ENCODE peak calls at places on chromosomes 7 and 10, in five cellular contexts. One of them, this sample, is unnamed.
A peak's percentile ranks its signal among the peaks of the same experiment; 100 is the strongest.

GRCh38 chr10:103833731-103834365 is 21.5 kb downstream of the SH3PXD2A start:
- DNase-seq in CD8-positive, alpha-beta T cell: no peak
- DNase-seq in GM06990: no peak
- DNase-seq in neuronal stem cell: no peak
- DNase-seq in HTR-8/SVneo: no peak
- DNase-seq in this sample: no peak

GRCh38 chr7:55571534-55572377 is 546 bp downstream of the VOPP1 start:
- DNase-seq in CD8-positive, alpha-beta T cell: peak; percentile 53
- DNase-seq in GM06990: peak; percentile 83
- DNase-seq in neuronal stem cell: peak; percentile 59
- DNase-seq in HTR-8/SVneo: peak; percentile 40
- DNase-seq in this sample: peak; percentile 63

GRCh38 chr10:110764793-110765512 is 106.8 kb upstream of the PDCD4 start:
- DNase-seq in CD8-positive, alpha-beta T cell: no peak
- DNase-seq in GM06990: no peak
- DNase-seq in neuronal stem cell: no peak
- DNase-seq in HTR-8/SVneo: no peak
- DNase-seq in this sample: no peak

GRCh38 chr10:107490389-107490788 is 325.9 kb upstream of the SORCS1 start:
- DNase-seq in CD8-positive, alpha-beta T cell: no peak
- DNase-seq in GM06990: no peak
- DNase-seq in neuronal stem cell: no peak
- DNase-seq in HTR-8/SVneo: no peak
- DNase-seq in this sample: no peak

GRCh38 chr10:71742301-71743098 is 22.9 kb upstream of the C10orf105 start:
- DNase-seq in CD8-positive, alpha-beta T cell: no peak
- DNase-seq in GM06990: no peak
- DNase-seq in neuronal stem cell: no peak
- DNase-seq in HTR-8/SVneo: no peak
- DNase-seq in this sample: no peak

GRCh38 chr10:111392159-111392558 is 315.3 kb downstream of the ADRA2A start:
- DNase-seq in CD8-positive, alpha-beta T cell: no peak
- DNase-seq in GM06990: no peak
- DNase-seq in neuronal stem cell: no peak
- DNase-seq in HTR-8/SVneo: no peak
- DNase-seq in this sample: no peak

GRCh38 chr10:55750458-55750857 is 610.6 kb downstream of the ZWINT start:
- DNase-seq in CD8-positive, alpha-beta T cell: no peak
- DNase-seq in GM06990: no peak
- DNase-seq in neuronal stem cell: no peak
- DNase-seq in HTR-8/SVneo: no peak
- DNase-seq in this sample: no peak

GRCh38 chr7:30459591-30460245 is 18.9 kb downstream of the NOD1 start:
- DNase-seq in CD8-positive, alpha-beta T cell: no peak
- DNase-seq in GM06990: no peak
- DNase-seq in neuronal stem cell: no peak
- DNase-seq in HTR-8/SVneo: peak; percentile 68
- DNase-seq in this sample: peak; percentile 90

GRCh38 chr7:47249361-47249760 is 332.6 kb downstream of the TNS3 start:
- DNase-seq in CD8-positive, alpha-beta T cell: no peak
- DNase-seq in GM06990: no peak
- DNase-seq in neuronal stem cell: no peak
- DNase-seq in HTR-8/SVneo: no peak
- DNase-seq in this sample: no peak

GRCh38 chr7:25578991-25579687 is 350.9 kb upstream of the NPVF start:
- DNase-seq in CD8-positive, alpha-beta T cell: no peak
- DNase-seq in GM06990: no peak
- DNase-seq in neuronal stem cell: no peak
- DNase-seq in HTR-8/SVneo: no peak
- DNase-seq in this sample: no peak

GRCh38 chr7:107860241-107860961 is 30.6 kb upstream of the DLD start:
- DNase-seq in CD8-positive, alpha-beta T cell: no peak
- DNase-seq in GM06990: no peak
- DNase-seq in neuronal stem cell: no peak
- DNase-seq in HTR-8/SVneo: no peak
- DNase-seq in this sample: no peak

GRCh38 chr10:43793714-43794113 is 145.0 kb upstream of the ZNF32 start:
- DNase-seq in CD8-positive, alpha-beta T cell: no peak
- DNase-seq in GM06990: no peak
- DNase-seq in neuronal stem cell: no peak
- DNase-seq in HTR-8/SVneo: no peak
- DNase-seq in this sample: no peak

GRCh38 chr7:50376056-50376455 is 71.5 kb downstream of the IKZF1 start:
- DNase-seq in CD8-positive, alpha-beta T cell: no peak
- DNase-seq in GM06990: no peak
- DNase-seq in neuronal stem cell: no peak
- DNase-seq in HTR-8/SVneo: no peak
- DNase-seq in this sample: no peak

This sample was measured in PC-9.